ENCODE peak calls at places on chromosome 10, in four cellular contexts. G is SJSA1; P is transverse colon; C is CD8-positive, alpha-beta memory T cell. Q is an unnamed sample.

GRCh38 chr10:67520924-67521520 is 175.0 kb downstream of the CTNNA3 start:
- DNase-seq in G (peak; percentile 22), P (peak; percentile 10), C (no peak), Q (no peak)

GRCh38 chr10:34171957-34172527 is 643.1 kb downstream of the PARD3 start:
- DNase-seq in G (no peak), P (no peak), C (no peak), Q (peak; percentile 85)

GRCh38 chr10:69645296-69645665 is 15.2 kb downstream of the FAM241B start:
- DNase-seq in G (no peak), P (no peak), C (no peak), Q (no peak)

GRCh38 chr10:133164816-133165555 is 5.0 kb downstream of the KNDC1 start:
- DNase-seq in G (no peak), P (no peak), C (no peak), Q (no peak)

GRCh38 chr10:71241899-71242620 is 29.7 kb downstream of the UNC5B start:
- DNase-seq in G (no peak), P (no peak), C (no peak), Q (no peak)

GRCh38 chr10:44788147-44788819 is 122.9 kb upstream of the TMEM72 start:
- DNase-seq in G (no peak), P (no peak), C (no peak), Q (no peak)

GRCh38 chr10:122630526-122630925 is 69.1 kb downstream of the C10orf120 start:
- DNase-seq in G (no peak), P (no peak), C (no peak), Q (no peak)

GRCh38 chr10:18044976-18045720 is 93.4 kb downstream of the SLC39A12 start:
- DNase-seq in G (no peak), P (no peak), C (no peak), Q (no peak)

GRCh38 chr10:113967096-113967495 is 76.6 kb upstream of the ADRB1 start:
- DNase-seq in G (no peak), P (no peak), C (no peak), Q (no peak)

DNA sequence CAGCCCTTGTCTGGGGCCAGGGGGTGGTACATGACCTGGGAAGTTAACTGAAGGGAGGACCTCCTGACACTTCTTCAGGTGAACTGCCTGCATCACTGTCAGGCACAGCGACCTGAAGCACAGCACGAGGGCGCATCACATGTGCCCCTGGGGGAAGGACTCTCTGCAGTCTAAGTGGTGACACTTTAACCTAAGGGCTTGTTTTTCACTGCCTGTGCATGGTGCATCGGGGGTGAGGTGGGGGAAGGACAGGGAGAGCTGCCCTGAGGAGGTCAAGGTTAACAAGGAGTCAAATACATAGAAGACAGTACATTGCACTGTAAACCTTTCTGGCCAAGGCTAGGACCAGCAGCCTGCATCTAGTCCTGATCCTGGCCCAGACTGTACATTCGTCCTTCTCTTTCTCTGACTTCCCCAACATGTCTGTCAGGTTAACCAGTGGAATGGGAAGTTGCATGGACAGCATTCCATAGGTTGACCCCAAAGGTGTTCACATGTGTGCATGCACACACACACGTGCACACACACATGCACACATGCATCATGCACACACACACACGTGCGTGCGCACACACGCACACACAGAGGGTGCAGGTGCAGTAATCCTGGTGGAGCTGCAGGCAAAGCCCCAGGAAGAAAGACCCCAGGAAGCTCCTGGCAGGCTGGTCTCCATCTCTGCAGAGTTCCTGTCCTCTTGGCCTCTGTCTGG is 37.6 kb downstream of the WDFY4 start:
- DNase-seq in G (no peak), P (no peak), C (no peak), Q (no peak)
- H3K36me3 ChIP-seq in G (no peaks in the 10 kb centered on the region), P (no peaks in the 10 kb centered on the region), C (no peaks in the 10 kb centered on the region), Q (no peaks in the 10 kb centered on the region)

GRCh38 chr10:91804126-91804510 is 5.9 kb downstream of the TNKS2 start:
- DNase-seq in G (no peak), P (no peak), C (no peak), Q (no peak)

GRCh38 chr10:91800756-91801155 is 2.5 kb downstream of the TNKS2 start:
- DNase-seq in G (no peak), P (no peak), C (no peak), Q (no peak)

GRCh38 chr10:91803386-91804125 is 5.3 kb downstream of the TNKS2 start:
- DNase-seq in G (no peak), P (no peak), C (no peak), Q (no peak)

GRCh38 chr10:91800192-91800591 is 2.0 kb downstream of the TNKS2 start:
- DNase-seq in G (no peak), P (no peak), C (no peak), Q (no peak)

DNA sequence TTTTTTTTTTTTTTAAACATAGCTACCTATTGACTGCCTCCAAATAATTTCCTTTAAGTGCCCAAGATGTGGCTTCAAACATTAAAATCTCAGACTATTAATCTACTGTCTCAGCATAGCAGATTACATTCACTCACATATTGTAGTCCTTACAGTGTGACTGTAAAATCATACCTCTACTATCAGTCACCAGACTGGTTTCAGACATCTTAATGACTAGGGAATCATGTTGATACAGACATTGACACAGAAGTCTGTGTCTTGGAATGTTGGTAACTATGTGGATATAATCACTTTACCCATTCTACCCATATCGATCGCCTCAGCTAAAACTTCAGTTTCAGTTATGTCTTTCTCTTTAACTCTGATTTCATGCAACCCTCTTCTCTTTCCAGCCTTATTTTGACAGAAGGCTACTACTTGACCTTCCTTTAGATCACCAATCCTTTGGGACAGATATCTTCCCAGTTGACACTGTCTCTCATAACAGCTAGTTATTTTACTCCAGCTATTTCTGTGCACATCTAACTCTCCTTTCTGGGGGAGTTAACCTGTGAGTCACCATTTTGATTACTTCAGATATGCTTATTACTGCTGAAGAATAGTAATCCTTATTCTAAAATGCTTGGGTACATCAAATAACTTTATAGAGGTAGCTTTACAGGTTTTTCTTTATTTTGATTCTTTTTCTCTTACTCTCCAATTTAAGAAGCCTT is 7.0 kb downstream of the TNKS2 start:
- DNase-seq in G (no peak), P (no peak), C (no peak), Q (no peak)
- H3K36me3 ChIP-seq in G (peaks cover 48% of the 10 kb centered on the region), P (no peaks in the 10 kb centered on the region), C (no peaks in the 10 kb centered on the region), Q (no peaks in the 10 kb centered on the region)

GRCh38 chr10:104317195-104318095 is 20.8 kb downstream of the ITPRIP start:
- DNase-seq in G (no peak), P (no peak), C (no peak), Q (peak; percentile 77)

GRCh38 chr10:104318096-104318725 is 20.1 kb downstream of the ITPRIP start:
- DNase-seq in G (no peak), P (no peak), C (no peak), Q (no peak)

GRCh38 chr10:104315486-104315921 is 22.8 kb downstream of the ITPRIP start:
- DNase-seq in G (no peak), P (no peak), C (no peak), Q (no peak)

GRCh38 chr10:104316321-104317099 is 21.8 kb downstream of the ITPRIP start:
- DNase-seq in G (no peak), P (no peak), C (no peak), Q (no peak)

DNA sequence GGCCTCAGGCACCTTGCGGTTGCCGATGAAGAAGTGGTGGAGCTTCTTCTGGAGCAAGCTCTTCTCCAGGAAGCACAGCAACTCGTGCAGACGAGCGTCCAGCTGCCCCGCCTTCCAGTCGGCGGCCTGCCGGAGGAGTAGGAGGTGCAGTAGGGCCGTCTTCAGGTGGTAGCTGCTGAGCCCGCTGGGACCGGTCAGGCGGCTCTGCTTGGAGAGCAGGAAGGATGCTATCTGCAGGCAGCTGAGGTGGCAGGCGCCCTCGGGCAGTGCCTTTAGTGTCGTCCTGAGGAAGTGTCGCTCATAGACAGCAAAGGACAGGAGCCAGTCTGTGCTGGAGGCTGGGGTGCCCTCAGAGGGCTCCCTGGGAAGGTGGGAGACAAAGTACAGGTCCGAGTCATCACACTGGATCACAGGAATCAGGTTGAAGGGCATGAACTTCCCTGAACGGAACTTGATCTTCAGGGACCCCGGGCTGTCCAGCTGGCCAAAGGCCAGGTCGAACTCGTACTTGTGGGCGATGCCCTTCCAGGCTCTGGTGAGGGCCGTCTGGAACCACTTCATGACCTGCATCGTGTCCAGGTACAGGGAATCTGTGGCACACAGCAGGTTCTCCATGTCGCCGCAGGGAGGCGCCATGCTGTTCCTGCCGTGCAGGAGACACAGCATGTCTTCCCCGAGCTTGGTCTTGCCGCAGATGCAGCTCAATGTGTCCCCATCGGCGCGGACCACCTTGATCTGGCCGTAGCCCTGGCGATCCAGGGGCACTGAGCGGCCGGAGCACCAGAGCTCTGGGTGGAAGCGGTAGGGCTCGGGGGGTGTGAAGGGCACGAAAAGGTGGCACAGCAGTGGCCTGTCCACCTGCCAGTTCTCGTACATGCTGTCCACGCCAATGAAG is 23.4 kb downstream of the ITPRIP start:
- DNase-seq in G (no peak), P (no peak), C (no peak), Q (no peak)
- H3K36me3 ChIP-seq in G (peaks cover 59% of the 10 kb centered on the region), P (no peaks in the 10 kb centered on the region), C (peaks cover 28% of the 10 kb centered on the region), Q (peaks cover 34% of the 10 kb centered on the region)

DNA sequence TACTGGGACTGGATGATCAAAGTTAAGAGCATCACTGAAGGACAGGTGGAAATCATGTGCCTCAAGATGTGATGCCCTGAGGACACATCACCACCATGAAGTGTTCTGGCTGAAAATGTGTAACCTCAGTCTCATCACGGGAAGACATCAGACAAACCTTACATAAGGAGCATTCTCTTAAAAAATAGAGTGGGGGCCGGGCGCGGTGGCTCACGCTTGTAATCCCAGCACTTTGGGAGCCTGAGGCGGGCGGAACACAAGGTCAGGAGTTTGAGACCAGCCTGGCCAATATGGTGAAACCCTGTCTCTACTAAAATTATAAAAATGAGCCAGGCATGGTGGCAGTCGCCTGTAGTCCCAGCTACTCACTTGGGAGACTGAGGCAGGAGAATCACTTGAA is 65.6 kb downstream of the LOXL4 start:
- DNase-seq in G (no peak), P (no peak), C (no peak), Q (no peak)
- H3K36me3 ChIP-seq in G (no peaks in the 10 kb centered on the region), P (no peaks in the 10 kb centered on the region), C (no peaks in the 10 kb centered on the region), Q (no peaks in the 10 kb centered on the region)

GRCh38 chr10:125734148-125734547 is 14.6 kb downstream of the EDRF1 start:
- DNase-seq in G (no peak), P (no peak), C (no peak), Q (no peak)

GRCh38 chr10:125742465-125742864 is 23.0 kb downstream of the EDRF1 start:
- DNase-seq in G (no peak), P (no peak), C (no peak), Q (no peak)

GRCh38 chr10:125734823-125735222 is 15.3 kb downstream of the EDRF1 start:
- DNase-seq in G (no peak), P (no peak), C (no peak), Q (no peak)

GRCh38 chr10:125739994-125740679 is 20.6 kb downstream of the EDRF1 start:
- DNase-seq in G (no peak), P (no peak), C (no peak), Q (no peak)
- H3K36me3 ChIP-seq in G (peaks cover 95% of the 10 kb centered on the region), P (no peaks in the 10 kb centered on the region), C (peaks cover 58% of the 10 kb centered on the region), Q (peaks cover 24% of the 10 kb centered on the region)

GRCh38 chr10:16690417-16690816 is 126.8 kb downstream of the RSU1 start:
- DNase-seq in G (no peak), P (no peak), C (no peak), Q (no peak)
- H3K36me3 ChIP-seq in G (peaks cover 12% of the 10 kb centered on the region), P (no peaks in the 10 kb centered on the region), C (no peaks in the 10 kb centered on the region), Q (peaks cover 4% of the 10 kb centered on the region)

GRCh38 chr10:76155961-76156360 is 724.5 kb downstream of the LRMDA start:
- DNase-seq in G (no peak), P (no peak), C (no peak), Q (no peak)
- H3K36me3 ChIP-seq in G (no peaks in the 10 kb centered on the region), P (no peaks in the 10 kb centered on the region), C (no peaks in the 10 kb centered on the region), Q (no peaks in the 10 kb centered on the region)

GRCh38 chr10:1041514-1041913 is 7.4 kb downstream of the IDI1 start:
- DNase-seq in G (no peak), P (no peak), C (no peak), Q (no peak)
- H3K36me3 ChIP-seq in G (peaks cover 61% of the 10 kb centered on the region), P (no peaks in the 10 kb centered on the region), C (peaks cover 17% of the 10 kb centered on the region), Q (peaks cover 5% of the 10 kb centered on the region)

Q was measured in BJ.